ENCODE peak calls at places on chromosome X, in eight cellular contexts. L is AG10803; G is cardiac muscle cell; U is OCI-LY7; H is cardiac fibroblast; D is tibial artery; T is effector memory CD4-positive, alpha-beta T cell; Y is uterus. W is an unnamed sample.
A peak's percentile ranks its signal among the peaks of the same experiment; 100 is the strongest.

GRCh38 chrX:150085881-150086280 is 147.6 kb upstream of the EOLA2 start:
- DNase-seq in L (no peak), G (no peak), U (no peak), H (peak; percentile 28), D (no peak), T (no peak), Y (no peak), W (no peak)

GRCh38 chrX:58051346-58051745 is 141.1 kb upstream of the ZXDA start:
- DNase-seq in L (no peak), G (no peak), U (no peak), H (no peak), D (no peak), T (no peak), Y (no peak), W (no peak)

GRCh38 chrX:71994601-71995000 is 84.0 kb downstream of the NHSL2 start:
- DNase-seq in L (no peak), G (no peak), U (no peak), H (no peak), D (no peak), T (no peak), Y (no peak), W (no peak)

GRCh38 chrX:13721819-13722527 is 12.4 kb downstream of the TRAPPC2 start:
- DNase-seq in L (peak; percentile 23), G (no peak), U (peak; percentile 66), H (peak; percentile 58), D (no peak), T (no peak), Y (no peak), W (peak; percentile 25)

GRCh38 chrX:119880552-119881437 is 9.2 kb downstream of the NDUFA1 start:
- DNase-seq in L (peak; percentile 70), G (peak; percentile 17), U (peak; percentile 76), H (peak; percentile 68), D (no peak), T (no peak), Y (no peak), W (peak; percentile 57)

GRCh38 chrX:130082244-130083106 is 27.8 kb downstream of the ELF4 start:
- DNase-seq in L (peak; percentile 33), G (no peak), U (peak; percentile 67), H (peak; percentile 25), D (peak; percentile 64), T (peak; percentile 66), Y (peak; percentile 33), W (peak; percentile 65)

GRCh38 chrX:150573702-150574101 is 5.3 kb downstream of the MTM1 start:
- DNase-seq in L (no peak), G (no peak), U (peak; percentile 48), H (no peak), D (no peak), T (no peak), Y (no peak), W (no peak)

GRCh38 chrX:47497274-47497673 is 14.3 kb upstream of the ZNF41 start:
- DNase-seq in L (peak; percentile 44), G (no peak), U (peak; percentile 23), H (peak; percentile 57), D (no peak), T (no peak), Y (no peak), W (no peak)

GRCh38 chrX:31590581-31591113 is 518.8 kb upstream of the FTHL17 start:
- DNase-seq in L (peak; percentile 48), G (no peak), U (no peak), H (peak; percentile 63), D (no peak), T (no peak), Y (no peak), W (no peak)

DNA sequence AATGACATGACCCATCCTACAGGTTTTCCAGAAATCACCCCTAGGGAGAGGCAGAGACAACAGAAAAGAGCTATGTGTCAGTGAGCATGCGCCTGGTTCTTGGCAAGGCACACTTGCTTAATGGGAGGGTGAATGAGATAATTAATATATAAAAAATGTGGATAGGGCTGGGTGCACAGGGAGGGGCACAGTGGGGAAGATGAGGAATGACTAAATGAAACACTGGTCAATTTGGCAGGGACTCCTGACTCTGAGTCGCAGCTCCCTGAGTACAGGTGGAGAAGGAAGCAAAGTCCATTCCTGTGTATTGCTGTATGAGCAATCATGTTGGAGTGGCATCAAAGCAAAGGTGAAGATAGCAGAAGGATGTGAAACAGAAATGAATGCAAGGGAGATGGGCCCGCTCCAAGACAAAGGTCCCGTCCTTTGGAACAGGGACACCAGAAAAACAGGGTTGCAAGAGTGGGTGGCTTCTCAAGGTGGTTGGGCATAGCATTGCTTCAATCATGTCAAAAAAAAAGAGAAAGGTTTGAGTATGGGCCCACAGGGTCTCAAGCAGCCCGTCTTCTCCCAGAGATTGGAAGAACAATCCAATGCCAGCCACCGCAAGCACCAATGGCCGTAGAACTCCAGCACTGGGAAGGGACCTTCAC is 278.4 kb upstream of the AGTR2 start:
- DNase-seq in L (no peak), G (no peak), U (no peak), H (no peak), D (no peak), T (no peak), Y (no peak), W (no peak)
- H3K4me3 ChIP-seq in L (no peak overlapping the region), G (no peak overlapping the region), U (no peak overlapping the region), H (no peak overlapping the region), D (no peak overlapping the region), T (no peak overlapping the region), Y (no peak overlapping the region), W (no peak overlapping the region)

DNA sequence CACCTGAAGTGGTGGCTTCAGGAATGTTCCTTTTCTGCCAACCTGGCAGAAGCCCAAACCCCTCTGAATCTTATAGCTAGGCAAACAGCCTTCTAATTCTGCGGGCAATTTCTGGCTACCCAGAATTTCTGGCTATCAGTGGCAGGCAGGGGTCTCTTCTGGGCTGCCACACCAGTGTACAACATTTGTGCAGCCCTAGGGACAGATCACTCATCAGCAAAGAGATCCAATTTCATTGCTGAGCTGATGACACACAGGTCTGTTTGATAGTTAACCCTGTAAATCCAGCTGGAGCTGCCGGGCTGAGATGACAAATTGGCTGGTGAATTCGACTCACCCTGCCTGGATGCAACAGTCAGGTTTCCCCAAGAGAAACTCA is 2.4 kb downstream of the MID1 start:
- DNase-seq in L (peak; percentile 26), G (no peak), U (no peak), H (no peak), D (no peak), T (no peak), Y (no peak), W (no peak)
- H3K4me3 ChIP-seq in L (peak overlapping the region; percentile 72), G (peak overlapping the region; percentile 46), U (no peak overlapping the region), H (peak overlapping the region; percentile 67), D (no peak overlapping the region), T (no peak overlapping the region), Y (no peak overlapping the region), W (no peak overlapping the region)

DNA sequence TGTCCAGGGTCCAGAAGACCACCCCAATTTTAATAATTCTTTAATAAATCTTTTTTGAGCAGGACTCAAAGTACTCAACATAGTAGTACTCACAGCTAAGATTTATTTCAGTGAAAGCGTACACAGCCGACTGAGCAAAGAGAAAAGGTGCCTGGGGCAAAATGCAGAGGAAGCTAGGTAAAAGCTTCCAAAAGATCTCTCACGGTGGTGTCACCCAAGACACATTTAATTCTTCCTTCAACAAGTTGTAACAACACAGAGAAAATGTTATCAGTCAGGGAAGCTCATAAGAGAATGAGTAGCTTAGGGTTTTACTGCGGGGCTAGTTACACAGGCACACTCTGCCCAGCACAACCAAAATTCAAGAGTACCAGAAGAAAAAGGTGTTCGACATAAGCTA is 201.1 kb downstream of the OPHN1 start:
- DNase-seq in L (no peak), G (no peak), U (no peak), H (no peak), D (no peak), T (no peak), Y (no peak), W (no peak)
- H3K4me3 ChIP-seq in L (no peak overlapping the region), G (no peak overlapping the region), U (no peak overlapping the region), H (no peak overlapping the region), D (no peak overlapping the region), T (no peak overlapping the region), Y (no peak overlapping the region), W (no peak overlapping the region)

GRCh38 chrX:41010188-41010846 is 74.9 kb upstream of the USP9X start:
- DNase-seq in L (peak; percentile 87), G (peak; percentile 56), U (no peak), H (peak; percentile 98), D (peak; percentile 83), T (peak; percentile 13), Y (peak; percentile 82), W (no peak)
- H3K4me3 ChIP-seq in L (peak overlapping the region; percentile 52), G (no peak overlapping the region), U (no peak overlapping the region), H (no peak overlapping the region), D (peak overlapping the region; percentile 46), T (peak overlapping the region; percentile 30), Y (peak overlapping the region; percentile 18), W (no peak overlapping the region)

DNA sequence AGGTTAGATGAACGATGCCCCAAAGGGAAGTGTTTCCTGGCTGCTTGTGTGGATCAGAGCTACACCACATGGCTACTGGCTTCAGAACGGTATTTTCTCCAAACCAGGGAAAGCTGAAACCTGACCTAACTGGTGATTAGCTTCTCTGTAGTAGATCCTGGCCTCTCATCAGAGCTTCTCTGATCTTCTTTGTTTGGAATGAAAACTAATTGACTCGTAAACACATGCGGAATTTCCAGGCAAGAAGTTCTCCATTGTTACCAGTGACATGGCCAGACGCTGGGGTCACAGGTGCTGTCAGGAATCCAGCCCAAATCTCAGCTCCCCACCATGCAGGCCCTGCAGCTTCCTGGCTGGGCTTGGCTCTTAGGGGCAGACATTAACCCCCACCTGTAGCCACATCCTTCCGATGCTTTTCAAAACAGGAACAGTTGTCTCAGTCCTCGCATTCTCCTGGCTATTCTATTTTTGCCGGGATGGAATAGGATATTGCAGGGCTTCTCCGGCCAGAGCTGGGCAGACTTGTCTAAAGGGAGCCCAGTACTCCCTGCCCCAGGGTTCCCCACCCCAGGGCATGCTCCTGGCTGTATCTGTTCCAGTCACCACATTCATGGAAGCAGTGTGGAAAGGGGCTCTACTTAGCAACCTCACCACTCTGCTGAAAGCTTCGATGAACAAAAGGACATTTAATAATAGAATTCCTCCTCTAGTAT is 305.4 kb upstream of the F9 start:
- DNase-seq in L (no peak), G (no peak), U (no peak), H (no peak), D (no peak), T (no peak), Y (no peak), W (no peak)
- H3K4me3 ChIP-seq in L (no peak overlapping the region), G (no peak overlapping the region), U (no peak overlapping the region), H (no peak overlapping the region), D (no peak overlapping the region), T (no peak overlapping the region), Y (no peak overlapping the region), W (no peak overlapping the region)